ENCODE peak calls at places on chromosomes 13 and 19, in nine cellular contexts. R is omental fat pad, B is AG04450, G is lung, Q is fibroblast of mammary gland, C is heart left ventricle, W is kidney epithelial cell, E is esophagus squamous epithelium, L is progenitor cell of endocrine pancreas. I is an unnamed sample.

GRCh38 chr13:101959016-101959415 is 442.8 kb downstream of the FGF14 start:
- DNase-seq in R (no peak), Q (no peak), E (no peak), B (no peak), C (no peak), G (no peak), W (no peak), L (no peak), I (no peak)

GRCh38 chr13:101838305-101838835 is 385.9 kb downstream of the ITGBL1 start:
- DNase-seq in W (no peak), G (no peak), L (no peak), R (no peak), C (no peak), B (no peak), E (no peak), Q (peak; percentile 7), I (no peak)

GRCh38 chr13:93900735-93901134 is 578.7 kb downstream of the DCT start:
- DNase-seq in C (no peak), B (no peak), E (no peak), L (no peak), R (no peak), G (no peak), W (no peak), Q (no peak), I (no peak)

GRCh38 chr13:29472317-29472961 is 123.0 kb downstream of the SLC7A1 start:
- DNase-seq in R (no peak), E (no peak), L (peak; percentile 43), C (peak; percentile 39), Q (peak; percentile 71), W (no peak), B (no peak), G (no peak), I (no peak)

GRCh38 chr13:37729876-37730275 is 131.3 kb upstream of the POSTN start:
- DNase-seq in G (no peak), R (no peak), B (no peak), W (no peak), C (no peak), E (no peak), L (no peak), Q (no peak), I (no peak)

GRCh38 chr19:11694533-11695439 is 44.0 kb downstream of the ZNF823 start:
- DNase-seq in W (peak; percentile 69), C (peak; percentile 97), R (peak; percentile 98), G (peak; percentile 95), E (peak; percentile 46), Q (peak; percentile 92), B (peak; percentile 70), L (peak; percentile 91), I (peak; percentile 97)

GRCh38 chr13:113792821-113793717 is 34.0 kb downstream of the TMEM255B start:
- DNase-seq in B (no peak), G (no peak), R (no peak), Q (no peak), L (no peak), W (no peak), E (no peak), C (no peak), I (no peak)

GRCh38 chr13:110705826-110706569 is at the start of gene CARS2:
- DNase-seq in Q (peak; percentile 92), R (peak; percentile 87), G (peak; percentile 97), B (peak; percentile 80), L (peak; percentile 92), E (peak; percentile 76), W (peak; percentile 66), C (peak; percentile 98), I (peak; percentile 97)

GRCh38 chr13:44867825-44868224 is 121.4 kb downstream of the NUFIP1 start:
- DNase-seq in G (no peak), L (no peak), E (no peak), Q (no peak), C (no peak), B (no peak), R (no peak), W (no peak), I (no peak)

GRCh38 chr13:26497991-26498423 is 59.5 kb upstream of the WASF3 start:
- DNase-seq in E (no peak), L (no peak), W (no peak), B (no peak), C (no peak), Q (peak; percentile 95), G (no peak), R (no peak), I (no peak)

GRCh38 chr13:61275740-61276139 is 139.9 kb downstream of the PCDH20 start:
- DNase-seq in Q (no peak), R (no peak), L (no peak), E (no peak), W (no peak), G (no peak), C (no peak), B (no peak), I (no peak)

GRCh38 chr13:110944121-110944967 is 29.5 kb upstream of the ANKRD10 start:
- DNase-seq in W (peak; percentile 26), Q (peak; percentile 71), C (no peak), R (no peak), G (no peak), B (peak; percentile 20), L (no peak), E (no peak), I (no peak)

GRCh38 chr19:3098515-3099346 is 4.6 kb downstream of the GNA11 start:
- DNase-seq in W (no peak), Q (peak; percentile 30), R (no peak), C (peak; percentile 89), B (no peak), E (no peak), L (no peak), G (peak; percentile 37), I (no peak)

GRCh38 chr19:35144600-35145436 is 1.8 kb downstream of the FXYD7 start:
- DNase-seq in G (peak; percentile 67), Q (no peak), R (no peak), W (no peak), B (no peak), L (no peak), E (no peak), C (no peak), I (no peak)

GRCh38 chr19:50703915-50704548 is 15.6 kb downstream of the SHANK1 start:
- DNase-seq in L (no peak), G (no peak), Q (no peak), C (peak; percentile 16), W (no peak), R (no peak), B (no peak), E (no peak), I (no peak)

GRCh38 chr13:24540236-24541126 is 27.9 kb upstream of the PARP4 start:
- DNase-seq in Q (peak; percentile 5), B (no peak), R (no peak), W (no peak), E (no peak), C (no peak), L (no peak), G (no peak), I (peak; percentile 81)

GRCh38 chr13:24539500-24540165 is 27.1 kb upstream of the PARP4 start:
- DNase-seq in C (no peak), R (no peak), B (no peak), L (no peak), G (no peak), W (no peak), E (no peak), Q (no peak), I (peak; percentile 61)

GRCh38 chr13:24541127-24541475 is 28.5 kb upstream of the PARP4 start:
- DNase-seq in R (no peak), E (no peak), W (no peak), G (no peak), C (peak; percentile 18), Q (no peak), L (no peak), B (no peak), I (peak; percentile 73)
- TF ChIP-seq CTCF in R (no peak), E (no peak), W (no peak), G (no peak), C (no peak), Q (no peak), L (no peak), B (no peak), I (peak; percentile 36)

GRCh38 chr19:13150919-13151604 is 851 bp downstream of the IER2 start:
- DNase-seq in R (no peak), E (no peak), L (no peak), B (no peak), G (peak; percentile 48), W (no peak), Q (no peak), C (peak; percentile 48), I (no peak)

GRCh38 chr19:13150187-13150918 is at the start of the genes IER2 and STX10:
- DNase-seq in W (no peak), L (peak; percentile 85), C (peak; percentile 98), G (peak; percentile 96), R (peak; percentile 74), B (peak; percentile 86), E (peak; percentile 90), Q (peak; percentile 92), I (no peak)

GRCh38 chr19:13152356-13152853 is 2.2 kb downstream of the IER2 start:
- DNase-seq in E (no peak), Q (no peak), W (no peak), G (no peak), C (no peak), L (no peak), R (no peak), B (no peak), I (no peak)

GRCh38 chr19:13152854-13153626 is 2.8 kb downstream of the IER2 start:
- DNase-seq in L (peak; percentile 96), Q (peak; percentile 92), B (peak; percentile 89), C (peak; percentile 96), G (peak; percentile 98), W (no peak), E (peak; percentile 62), R (peak; percentile 97), I (no peak)

GRCh38 chr19:13151605-13152355 is 1.6 kb downstream of the IER2 start:
- DNase-seq in L (peak; percentile 93), G (peak; percentile 97), R (peak; percentile 87), C (peak; percentile 97), B (peak; percentile 94), Q (peak; percentile 95), W (no peak), E (peak; percentile 76), I (no peak)
- TF ChIP-seq CTCF in L (peak; percentile 29), G (no peak), R (no peak), C (no peak), B (peak; percentile 30), Q (no peak), W (peak; percentile 35), E (no peak), I (peak; percentile 54)

GRCh38 chr13:73779881-73780280 is 354.3 kb downstream of the KLF12 start:
- DNase-seq in R (no peak), G (no peak), B (no peak), L (no peak), W (no peak), E (no peak), C (no peak), Q (no peak), I (no peak)
- TF ChIP-seq CTCF in R (no peak), G (no peak), B (no peak), L (no peak), W (no peak), E (no peak), C (no peak), Q (no peak), I (no peak)

DNA sequence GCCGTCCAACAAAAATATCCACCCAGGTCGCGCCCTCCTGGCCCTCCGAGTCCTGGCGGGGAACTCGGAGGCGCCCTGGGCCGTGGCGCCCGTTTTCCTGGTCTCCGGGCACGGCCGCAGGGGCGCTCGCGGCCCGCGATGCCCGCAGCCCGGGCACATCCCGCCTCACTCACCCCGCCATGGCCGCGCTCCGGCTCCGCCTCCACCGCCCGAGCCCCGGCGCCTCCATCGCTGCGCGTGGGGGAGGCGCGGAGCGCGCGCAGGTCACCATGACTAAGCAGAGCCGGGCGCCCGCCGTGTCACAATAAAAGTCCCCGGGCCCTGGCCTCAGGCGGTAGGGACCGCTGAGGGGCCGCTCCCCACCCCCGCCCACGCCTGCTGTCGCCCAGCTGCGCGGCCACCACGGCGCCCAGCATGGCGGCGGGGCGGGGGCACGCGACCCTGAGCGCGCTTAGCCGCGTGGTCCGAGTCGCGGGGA is 593 bp downstream of the KEAP1 start:
- DNase-seq in E (peak; percentile 57), R (peak; percentile 83), C (peak; percentile 97), G (peak; percentile 93), B (peak; percentile 38), Q (peak; percentile 83), W (peak; percentile 48), L (peak; percentile 90), I (peak; percentile 96)
- TF ChIP-seq CTCF in E (peak; percentile 18), R (no peak), C (no peak), G (no peak), B (no peak), Q (no peak), W (no peak), L (peak; percentile 28), I (peak; percentile 51)